ENCODE peak calls at places on chromosomes 11 and 22, in four cellular contexts. C, B, M and A are unnamed samples.
A peak's percentile ranks its signal among the peaks of the same experiment; 100 is the strongest.

GRCh38 chr22:23533328-23533762 is 46.7 kb downstream of the IGLL1 start:
- DNase-seq in C (peak; percentile 83), B (no peak), M (peak; percentile 67), A (peak; percentile 84)

GRCh38 chr11:115168229-115168671 is 336.0 kb downstream of the CADM1 start:
- DNase-seq in C (no peak), B (no peak), M (no peak), A (peak; percentile 68)

GRCh38 chr11:114617157-114618124 is 21.9 kb upstream of the NXPE4 start:
- DNase-seq in C (no peak), B (no peak), M (no peak), A (no peak)

GRCh38 chr11:121829159-121829643 is 286.8 kb downstream of the BLID start:
- DNase-seq in C (no peak), B (no peak), M (no peak), A (no peak)

GRCh38 chr11:79314906-79315689 is 125.7 kb downstream of the TENM4 start:
- DNase-seq in C (peak; percentile 58), B (no peak), M (no peak), A (no peak)

GRCh38 chr11:2772544-2773031 is 72.8 kb upstream of the KCNQ1OT1 start:
- DNase-seq in C (peak; percentile 4), B (no peak), M (no peak), A (no peak)

GRCh38 chr11:63768232-63769043 is at the start of gene ZFTA:
- DNase-seq in C (peak; percentile 75), B (no peak), M (peak; percentile 88), A (peak; percentile 98)

GRCh38 chr22:48396785-48397530 is 1430.7 kb downstream of the BRD1 start:
- DNase-seq in C (no peak), B (no peak), M (no peak), A (no peak)

GRCh38 chr11:47101452-47101851 is 75.2 kb downstream of the ARFGAP2 start:
- DNase-seq in C (no peak), B (no peak), M (no peak), A (no peak)

GRCh38 chr11:64597671-64598101 is 6.7 kb downstream of the SLC22A12 start:
- DNase-seq in C (no peak), B (no peak), M (no peak), A (no peak)

GRCh38 chr11:1937616-1938342 is 9.4 kb upstream of the MRPL23 start:
- DNase-seq in C (peak; percentile 11), B (no peak), M (no peak), A (peak; percentile 25)

GRCh38 chr11:66154109-66154508 is 84.0 kb downstream of the PACS1 start:
- DNase-seq in C (no peak), B (no peak), M (no peak), A (no peak)

GRCh38 chr11:72314199-72314598 is 70.2 kb upstream of the PHOX2A start:
- DNase-seq in C (no peak), B (no peak), M (no peak), A (no peak)
- TF ChIP-seq USF1 in C (no peak), B (no peak), M (no peak), A (no peak)

GRCh38 chr11:112357488-112357887 is 96.8 kb upstream of the PLET1 start:
- DNase-seq in C (no peak), B (no peak), M (no peak), A (no peak)
- TF ChIP-seq USF1 in C (no peak), B (no peak), M (no peak), A (no peak)

GRCh38 chr22:40345801-40346177 is 511 bp upstream of the ADSL start:
- DNase-seq in C (peak; percentile 38), B (no peak), M (peak; percentile 22), A (peak; percentile 36)
- TF ChIP-seq USF1 in C (no peak), B (no peak), M (no peak), A (no peak)

DNA sequence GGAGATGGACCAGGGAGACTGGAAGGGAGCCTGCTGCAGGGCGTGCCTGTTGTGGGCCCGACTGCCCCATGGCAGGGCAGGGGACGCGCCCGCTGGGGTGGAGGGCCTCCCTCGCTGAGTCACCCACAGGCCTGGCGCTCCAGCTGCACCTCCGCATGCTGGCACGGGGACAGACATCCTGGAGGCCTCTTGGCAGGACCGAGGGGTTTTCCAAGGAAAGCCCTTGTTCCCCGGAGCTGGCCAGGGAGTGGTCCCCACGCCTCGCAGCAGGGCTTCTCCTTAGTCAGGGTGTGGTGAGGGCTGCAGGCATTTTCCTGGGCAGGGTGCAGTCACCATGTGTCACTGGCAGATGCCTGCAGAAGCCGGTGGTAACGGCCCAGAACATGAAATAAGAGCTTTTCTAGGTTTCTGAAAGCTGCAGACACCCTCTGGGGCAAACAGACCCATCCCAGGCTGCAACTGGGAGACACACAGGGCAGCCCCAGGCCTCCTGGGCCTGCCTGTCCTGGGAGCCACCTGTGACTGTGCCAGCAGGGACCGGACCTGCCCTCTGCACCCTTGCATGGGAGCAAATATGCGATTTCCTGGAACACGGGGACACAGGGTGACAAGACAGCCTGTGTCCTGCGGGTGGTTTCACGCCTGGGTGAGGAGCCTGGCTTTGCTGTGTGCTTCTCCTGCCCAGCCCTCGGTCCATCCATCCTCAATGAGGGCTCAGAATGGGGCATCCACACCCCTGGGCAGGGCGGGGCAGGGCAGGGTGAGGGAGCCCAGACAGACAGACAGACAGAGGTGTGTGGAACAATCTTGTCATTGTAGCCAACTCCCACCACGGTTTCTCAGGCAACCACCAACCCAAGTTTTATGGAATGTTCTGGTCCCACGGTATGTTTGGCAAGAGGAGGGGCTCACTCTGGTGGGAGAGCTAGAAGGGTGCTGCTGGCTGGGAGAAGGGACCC is 43.2 kb upstream of the FADD start:
- DNase-seq in C (no peak), B (no peak), M (no peak), A (no peak)
- TF ChIP-seq USF1 in C (no peak), B (no peak), M (no peak), A (no peak)

DNA sequence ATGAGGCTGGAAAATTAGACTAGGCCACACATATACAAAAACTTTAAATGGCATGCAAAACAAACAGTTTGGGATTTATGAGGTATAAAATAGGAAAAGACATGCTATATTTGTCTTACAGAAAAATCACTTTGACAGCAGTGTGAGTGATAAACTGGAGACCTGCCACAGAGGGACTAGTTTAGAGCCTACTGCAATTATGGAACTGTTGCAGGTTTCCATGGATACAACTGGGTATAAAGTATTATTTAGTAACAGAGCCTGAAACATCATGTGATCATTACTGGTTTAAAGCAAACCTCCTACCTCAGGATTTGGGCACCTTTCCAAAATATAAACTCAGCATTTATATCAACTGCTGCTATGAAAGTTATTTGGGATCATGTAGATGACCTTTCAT is 1032.5 kb downstream of the DLG2 start:
- DNase-seq in C (no peak), B (no peak), M (no peak), A (no peak)
- TF ChIP-seq USF1 in C (no peak), B (no peak), M (no peak), A (no peak)

DNA sequence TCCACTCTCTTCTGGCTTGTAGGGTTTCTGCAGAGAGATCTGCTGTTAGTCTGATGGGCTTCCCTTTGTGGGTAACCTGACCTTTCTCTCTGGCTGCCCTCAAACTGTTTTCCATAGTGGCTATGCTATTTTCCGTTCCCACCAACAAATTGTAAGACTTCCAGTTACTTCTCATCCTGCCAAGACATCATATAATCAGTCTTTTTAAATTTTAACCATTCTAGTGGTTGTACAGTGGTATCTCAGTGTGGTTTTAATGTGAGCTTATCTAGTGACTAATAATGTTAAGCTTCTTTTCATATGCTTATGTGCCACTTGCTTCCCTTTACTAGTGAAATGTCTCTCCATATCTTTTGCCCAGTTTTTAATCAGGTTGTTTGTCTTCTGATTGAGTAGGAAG is 13.6 kb upstream of the TRIM29 start:
- DNase-seq in C (no peak), B (no peak), M (no peak), A (no peak)
- TF ChIP-seq USF1 in C (no peak), B (no peak), M (no peak), A (no peak)